ENCODE peak calls at places on chromosomes 5 and 9, in seven cellular contexts. One of them, this sample, is unnamed.

GRCh38 chr5:148791334-148791667 is 35.1 kb upstream of the ADRB2 start:
- DNase-seq in mesendoderm: no peak
- DNase-seq in H9: no peak
- DNase-seq in IMR-90: peak; percentile 84
- DNase-seq in neuronal stem cell: no peak
- DNase-seq in mesenchymal stem cell: peak; percentile 65
- DNase-seq in H1: no peak
- DNase-seq in this sample: no peak

GRCh38 chr9:91071185-91071990 is 269.8 kb downstream of the SYK start:
- DNase-seq in mesendoderm: no peak
- DNase-seq in H9: no peak
- DNase-seq in IMR-90: peak; percentile 99
- DNase-seq in neuronal stem cell: no peak
- DNase-seq in mesenchymal stem cell: peak; percentile 97
- DNase-seq in H1: no peak
- DNase-seq in this sample: peak; percentile 92

GRCh38 chr9:130319300-130319699 is 53.7 kb downstream of the HMCN2 start:
- DNase-seq in mesendoderm: no peak
- DNase-seq in H9: no peak
- DNase-seq in IMR-90: no peak
- DNase-seq in neuronal stem cell: no peak
- DNase-seq in mesenchymal stem cell: no peak
- DNase-seq in H1: no peak
- DNase-seq in this sample: no peak

GRCh38 chr9:119273325-119273904 is 95.8 kb downstream of the BRINP1 start:
- DNase-seq in mesendoderm: peak; percentile 26
- DNase-seq in H9: no peak
- DNase-seq in IMR-90: no peak
- DNase-seq in neuronal stem cell: no peak
- DNase-seq in mesenchymal stem cell: no peak
- DNase-seq in H1: no peak
- DNase-seq in this sample: no peak

GRCh38 chr5:11045411-11045810 is 284.4 kb upstream of the DAP start:
- DNase-seq in mesendoderm: no peak
- DNase-seq in H9: no peak
- DNase-seq in IMR-90: no peak
- DNase-seq in neuronal stem cell: no peak
- DNase-seq in mesenchymal stem cell: no peak
- DNase-seq in H1: no peak
- DNase-seq in this sample: no peak

GRCh38 chr5:126450388-126450787 is 27.2 kb downstream of the GRAMD2B start:
- DNase-seq in mesendoderm: peak; percentile 23
- DNase-seq in H9: no peak
- DNase-seq in IMR-90: no peak
- DNase-seq in neuronal stem cell: no peak
- DNase-seq in mesenchymal stem cell: no peak
- DNase-seq in H1: no peak
- DNase-seq in this sample: no peak

GRCh38 chr9:18504707-18505106 is 30.8 kb downstream of the ADAMTSL1 start:
- DNase-seq in mesendoderm: no peak
- DNase-seq in H9: peak; percentile 67
- DNase-seq in IMR-90: no peak
- DNase-seq in neuronal stem cell: peak; percentile 8
- DNase-seq in mesenchymal stem cell: no peak
- DNase-seq in H1: peak; percentile 27
- DNase-seq in this sample: no peak

GRCh38 chr9:91967259-91967658 is 17.2 kb upstream of the ROR2 start:
- DNase-seq in mesendoderm: no peak
- DNase-seq in H9: no peak
- DNase-seq in IMR-90: no peak
- DNase-seq in neuronal stem cell: no peak
- DNase-seq in mesenchymal stem cell: no peak
- DNase-seq in H1: no peak
- DNase-seq in this sample: no peak

GRCh38 chr5:10653751-10654400 is 90.0 kb downstream of the ANKRD33B start:
- DNase-seq in mesendoderm: no peak
- DNase-seq in H9: no peak
- DNase-seq in IMR-90: no peak
- DNase-seq in neuronal stem cell: no peak
- DNase-seq in mesenchymal stem cell: no peak
- DNase-seq in H1: no peak
- DNase-seq in this sample: no peak

GRCh38 chr5:73367650-73368049 is 80.9 kb downstream of the FOXD1 start:
- DNase-seq in mesendoderm: no peak
- DNase-seq in H9: no peak
- DNase-seq in IMR-90: peak; percentile 39
- DNase-seq in neuronal stem cell: no peak
- DNase-seq in mesenchymal stem cell: peak; percentile 53
- DNase-seq in H1: no peak
- DNase-seq in this sample: no peak

GRCh38 chr9:27386759-27387158 is 89.8 kb upstream of the EQTN start:
- DNase-seq in mesendoderm: peak; percentile 54
- DNase-seq in H9: no peak
- DNase-seq in IMR-90: no peak
- DNase-seq in neuronal stem cell: no peak
- DNase-seq in mesenchymal stem cell: no peak
- DNase-seq in H1: no peak
- DNase-seq in this sample: peak; percentile 63
- H3K9ac ChIP-seq in mesendoderm: no peak overlapping the region
- H3K9ac ChIP-seq in H9: no peak overlapping the region
- H3K9ac ChIP-seq in IMR-90: no peak overlapping the region
- H3K9ac ChIP-seq in neuronal stem cell: no peak overlapping the region
- H3K9ac ChIP-seq in mesenchymal stem cell: no peak overlapping the region
- H3K9ac ChIP-seq in H1: no peak overlapping the region
- H3K9ac ChIP-seq in this sample: no peak overlapping the region

GRCh38 chr5:137500616-137501225 is 1.6 kb upstream of the SPOCK1 start:
- DNase-seq in mesendoderm: no peak
- DNase-seq in H9: no peak
- DNase-seq in IMR-90: no peak
- DNase-seq in neuronal stem cell: no peak
- DNase-seq in mesenchymal stem cell: no peak
- DNase-seq in H1: no peak
- DNase-seq in this sample: no peak

GRCh38 chr5:137496919-137497318 is 2.2 kb downstream of the SPOCK1 start:
- DNase-seq in mesendoderm: no peak
- DNase-seq in H9: no peak
- DNase-seq in IMR-90: no peak
- DNase-seq in neuronal stem cell: no peak
- DNase-seq in mesenchymal stem cell: no peak
- DNase-seq in H1: no peak
- DNase-seq in this sample: no peak

GRCh38 chr5:137498736-137499505 is at the start of gene SPOCK1:
- DNase-seq in mesendoderm: peak; percentile 83
- DNase-seq in H9: peak; percentile 76
- DNase-seq in IMR-90: peak; percentile 63
- DNase-seq in neuronal stem cell: peak; percentile 88
- DNase-seq in mesenchymal stem cell: peak; percentile 59
- DNase-seq in H1: peak; percentile 27
- DNase-seq in this sample: peak; percentile 90

GRCh38 chr5:137498301-137498735 is 808 bp downstream of the SPOCK1 start:
- DNase-seq in mesendoderm: peak; percentile 32
- DNase-seq in H9: peak; percentile 60
- DNase-seq in IMR-90: no peak
- DNase-seq in neuronal stem cell: peak; percentile 12
- DNase-seq in mesenchymal stem cell: no peak
- DNase-seq in H1: no peak
- DNase-seq in this sample: peak; percentile 17

DNA sequence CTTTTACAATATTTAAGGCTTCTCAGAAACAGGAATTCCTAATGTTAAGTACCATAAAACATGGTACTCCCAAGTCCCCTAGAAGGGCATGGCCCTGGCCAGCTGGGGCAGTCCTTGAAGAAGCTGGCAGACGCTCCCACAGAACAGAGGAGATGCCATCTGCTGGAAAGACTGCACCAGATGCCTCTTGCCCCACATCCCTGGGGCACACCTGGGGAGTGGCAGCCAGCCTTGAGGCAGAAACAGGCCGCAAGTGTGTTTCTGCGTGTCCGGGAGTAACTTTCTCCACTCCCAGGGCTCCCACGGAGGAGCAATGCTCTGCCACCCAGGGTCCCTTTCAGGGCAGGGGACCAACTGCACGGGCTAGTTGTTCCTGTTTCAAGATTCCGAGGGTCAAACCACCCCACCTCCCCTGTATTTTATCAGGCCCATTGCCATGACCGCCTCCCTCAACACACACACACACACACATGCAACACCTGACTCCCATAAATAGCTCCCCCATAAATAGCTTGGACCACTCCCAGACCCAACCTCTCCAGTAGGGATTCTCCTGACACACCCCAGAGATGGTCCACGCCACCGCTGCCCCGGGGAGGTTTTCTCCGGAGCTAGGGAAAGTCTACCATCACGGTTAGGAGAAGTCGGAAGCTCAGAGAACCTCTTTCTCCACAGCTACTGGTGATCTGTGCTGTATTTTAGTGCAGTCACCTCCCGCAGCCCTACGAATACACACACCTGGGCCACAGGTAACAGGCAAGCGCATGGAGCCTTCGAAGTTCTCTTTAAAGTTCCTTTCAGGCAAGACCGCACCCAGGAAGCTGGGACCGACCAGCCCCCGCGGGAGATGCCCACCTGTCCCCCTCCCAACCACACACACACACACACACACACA is 1.5 kb downstream of the SPOCK1 start:
- DNase-seq in mesendoderm: no peak
- DNase-seq in H9: peak; percentile 39
- DNase-seq in IMR-90: no peak
- DNase-seq in neuronal stem cell: no peak
- DNase-seq in mesenchymal stem cell: no peak
- DNase-seq in H1: no peak
- DNase-seq in this sample: no peak
- H3K23ac ChIP-seq in mesendoderm: no peak overlapping the region
- H3K23ac ChIP-seq in H9: no peak overlapping the region
- H3K23ac ChIP-seq in IMR-90: no peak overlapping the region
- H3K23ac ChIP-seq in neuronal stem cell: no peak overlapping the region
- H3K23ac ChIP-seq in mesenchymal stem cell: no peak overlapping the region
- H3K23ac ChIP-seq in H1: no peak overlapping the region
- H3K23ac ChIP-seq in this sample: no peak overlapping the region

GRCh38 chr5:139382371-139382770 is 726 bp downstream of the SLC23A1 start:
- DNase-seq in mesendoderm: no peak
- DNase-seq in H9: no peak
- DNase-seq in IMR-90: no peak
- DNase-seq in neuronal stem cell: no peak
- DNase-seq in mesenchymal stem cell: no peak
- DNase-seq in H1: no peak
- DNase-seq in this sample: no peak

GRCh38 chr5:139382781-139383180 is 316 bp downstream of the SLC23A1 start:
- DNase-seq in mesendoderm: no peak
- DNase-seq in H9: no peak
- DNase-seq in IMR-90: no peak
- DNase-seq in neuronal stem cell: no peak
- DNase-seq in mesenchymal stem cell: no peak
- DNase-seq in H1: no peak
- DNase-seq in this sample: no peak

GRCh38 chr5:139383275-139383992 is at the start of gene SLC23A1:
- DNase-seq in mesendoderm: no peak
- DNase-seq in H9: no peak
- DNase-seq in IMR-90: peak; percentile 32
- DNase-seq in neuronal stem cell: no peak
- DNase-seq in mesenchymal stem cell: no peak
- DNase-seq in H1: no peak
- DNase-seq in this sample: no peak

GRCh38 chr5:139379626-139380449 is 3.3 kb downstream of the SLC23A1 start:
- DNase-seq in mesendoderm: no peak
- DNase-seq in H9: no peak
- DNase-seq in IMR-90: no peak
- DNase-seq in neuronal stem cell: no peak
- DNase-seq in mesenchymal stem cell: no peak
- DNase-seq in H1: no peak
- DNase-seq in this sample: no peak

DNA sequence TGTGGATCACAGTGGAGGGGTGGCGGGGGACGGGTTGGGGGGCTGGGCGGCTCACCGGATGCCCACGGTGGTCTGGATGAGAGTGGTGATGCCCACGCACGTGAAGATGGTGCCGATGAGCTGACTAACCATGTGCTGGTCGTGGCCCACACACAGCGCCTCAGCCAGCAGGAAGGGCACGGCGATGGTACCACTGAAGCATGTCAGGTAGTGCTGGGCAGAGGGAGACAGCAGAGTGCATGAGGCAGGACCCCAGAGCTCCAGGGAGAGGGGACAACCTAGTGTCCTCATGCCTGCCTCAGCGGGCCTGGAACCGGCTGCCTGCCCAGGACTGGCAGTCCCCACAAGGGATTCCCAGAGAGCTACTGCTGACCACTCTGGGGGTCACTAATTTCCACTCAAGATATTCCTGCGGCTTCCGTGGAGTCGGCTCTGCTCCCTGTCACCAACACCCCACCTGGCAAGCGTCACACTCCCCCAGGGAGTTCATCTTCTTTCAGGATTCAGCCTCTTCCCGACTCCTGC is 1.2 kb downstream of the SLC23A1 start:
- DNase-seq in mesendoderm: no peak
- DNase-seq in H9: no peak
- DNase-seq in IMR-90: no peak
- DNase-seq in neuronal stem cell: no peak
- DNase-seq in mesenchymal stem cell: no peak
- DNase-seq in H1: no peak
- DNase-seq in this sample: no peak
- H3K9ac ChIP-seq in mesendoderm: no peak overlapping the region
- H3K9ac ChIP-seq in H9: no peak overlapping the region
- H3K9ac ChIP-seq in IMR-90: no peak overlapping the region
- H3K9ac ChIP-seq in neuronal stem cell: no peak overlapping the region
- H3K9ac ChIP-seq in mesenchymal stem cell: no peak overlapping the region
- H3K9ac ChIP-seq in H1: no peak overlapping the region
- H3K9ac ChIP-seq in this sample: no peak overlapping the region

GRCh38 chr9:135122316-135122715 is 34.8 kb downstream of the OLFM1 start:
- DNase-seq in mesendoderm: no peak
- DNase-seq in H9: no peak
- DNase-seq in IMR-90: no peak
- DNase-seq in neuronal stem cell: no peak
- DNase-seq in mesenchymal stem cell: no peak
- DNase-seq in H1: no peak
- DNase-seq in this sample: no peak

GRCh38 chr9:135116892-135117680 is 29.6 kb downstream of the OLFM1 start:
- DNase-seq in mesendoderm: peak; percentile 62
- DNase-seq in H9: no peak
- DNase-seq in IMR-90: no peak
- DNase-seq in neuronal stem cell: no peak
- DNase-seq in mesenchymal stem cell: no peak
- DNase-seq in H1: no peak
- DNase-seq in this sample: no peak

GRCh38 chr9:135119496-135120064 is 32.1 kb downstream of the OLFM1 start:
- DNase-seq in mesendoderm: no peak
- DNase-seq in H9: no peak
- DNase-seq in IMR-90: no peak
- DNase-seq in neuronal stem cell: no peak
- DNase-seq in mesenchymal stem cell: no peak
- DNase-seq in H1: no peak
- DNase-seq in this sample: no peak

GRCh38 chr9:135123145-135123544 is 35.7 kb downstream of the OLFM1 start:
- DNase-seq in mesendoderm: no peak
- DNase-seq in H9: no peak
- DNase-seq in IMR-90: no peak
- DNase-seq in neuronal stem cell: no peak
- DNase-seq in mesenchymal stem cell: no peak
- DNase-seq in H1: no peak
- DNase-seq in this sample: no peak

DNA sequence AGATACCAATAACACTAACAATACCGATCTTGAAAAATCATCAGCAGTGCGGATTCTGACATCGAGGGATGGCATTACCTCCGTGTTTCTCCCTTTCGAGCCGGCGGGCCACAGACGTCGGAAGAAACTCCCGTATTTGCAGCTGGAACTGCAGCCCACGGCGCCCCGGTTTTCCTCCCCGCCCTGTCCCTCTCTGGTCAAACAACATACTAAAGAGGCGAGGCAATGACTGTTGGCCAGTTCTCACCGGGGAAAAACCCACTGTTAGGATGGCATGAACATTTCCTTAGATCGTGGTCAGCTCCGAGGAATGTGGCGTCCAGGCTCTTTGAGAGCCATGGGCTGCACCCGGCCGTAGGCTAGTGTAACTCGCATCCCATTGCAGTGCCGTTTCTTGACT is 32.8 kb downstream of the OLFM1 start:
- DNase-seq in mesendoderm: no peak
- DNase-seq in H9: no peak
- DNase-seq in IMR-90: no peak
- DNase-seq in neuronal stem cell: no peak
- DNase-seq in mesenchymal stem cell: no peak
- DNase-seq in H1: no peak
- DNase-seq in this sample: no peak
- H3K23ac ChIP-seq in mesendoderm: no peak overlapping the region
- H3K23ac ChIP-seq in H9: no peak overlapping the region
- H3K23ac ChIP-seq in IMR-90: no peak overlapping the region
- H3K23ac ChIP-seq in neuronal stem cell: no peak overlapping the region
- H3K23ac ChIP-seq in mesenchymal stem cell: no peak overlapping the region
- H3K23ac ChIP-seq in H1: no peak overlapping the region
- H3K23ac ChIP-seq in this sample: no peak overlapping the region